ENCODE peak calls at places on chromosomes 11 and 22, in eight cellular contexts. K is LoVo; L is neural crest cell; M is coronary artery; Q is kidney epithelial cell; P is stimulated activated CD8-positive, alpha-beta memory T cell treated with anti-CD3 and anti-CD28 coated beads, Interleukin-7, amount 100 ng/mL, for 4 hours; X is midbrain; R is activated CD4-positive, alpha-beta T cell treated with anti-CD3 and anti-CD28 coated beads, Interleukin-2, amount 50 U/mL, for 48 hours. W is an unnamed sample.

GRCh38 chr11:16239130-16240105 is 116.9 kb downstream of the SOX6 start:
- DNase-seq in X (peak), M (no peak), Q (no peak), P (no peak), L (no peak), K (no peak), R (no peak), W (no peak)

GRCh38 chr11:47233989-47234668 is 14.5 kb downstream of the ACP2 start:
- DNase-seq in Q (no peak), X (peak), L (no peak), P (no peak), K (no peak), M (no peak), R (no peak), W (no peak)

GRCh38 chr22:28232231-28232630 is 313.2 kb upstream of the PITPNB start:
- DNase-seq in P (no peak), K (no peak), Q (no peak), X (no peak), L (no peak), M (no peak), R (no peak), W (no peak)

GRCh38 chr11:92285776-92286175 is 61.2 kb downstream of the FAT3 start:
- DNase-seq in K (no peak), M (no peak), R (no peak), X (no peak), L (no peak), P (no peak), Q (no peak), W (no peak)

GRCh38 chr11:120964857-120965256 is 59.0 kb upstream of the TBCEL start:
- DNase-seq in R (no peak), M (no peak), P (no peak), K (no peak), Q (no peak), X (no peak), L (no peak), W (no peak)

GRCh38 chr11:102451041-102451692 is 1.4 kb downstream of the TMEM123 start:
- DNase-seq in R (no peak), L (no peak), P (no peak), K (no peak), X (peak), M (no peak), Q (no peak), W (no peak)

GRCh38 chr11:16412525-16413194 is 56.3 kb upstream of the SOX6 start:
- DNase-seq in M (no peak), P (no peak), K (no peak), X (no peak), R (no peak), Q (no peak), L (no peak), W (no peak)

GRCh38 chr22:33984741-33985287 is 64.5 kb upstream of the LARGE1 start:
- DNase-seq in L (no peak), M (no peak), P (no peak), X (no peak), Q (no peak), K (no peak), R (no peak), W (no peak)

GRCh38 chr11:95284057-95285052 is 53.4 kb upstream of the SESN3 start:
- DNase-seq in K (no peak), X (no peak), P (no peak), L (no peak), Q (no peak), R (no peak), M (no peak), W (no peak)

GRCh38 chr11:124863826-124864165 is 1.4 kb upstream of the ROBO3 start:
- DNase-seq in Q (no peak), K (no peak), L (no peak), X (no peak), M (peak), R (no peak), P (no peak), W (no peak)